ENCODE peak calls at places on chromosomes 16 and 17, in five cellular contexts. E is prostate gland, N is body of pancreas, T is tibial nerve, J is uterus. V is an unnamed sample.

GRCh38 chr16:77531741-77532140 is 96.9 kb upstream of the ADAMTS18 start:
- DNase-seq in N (no peak), E (no peak), T (no peak), J (no peak), V (no peak)

GRCh38 chr17:58210922-58211321 is 8.1 kb downstream of the MKS1 start:
- DNase-seq in N (no peak), E (no peak), J (no peak), T (no peak), V (no peak)

GRCh38 chr16:58658796-58659211 is 25.8 kb downstream of the SLC38A7 start:
- DNase-seq in T (no peak), N (no peak), E (no peak), J (no peak), V (no peak)

GRCh38 chr16:35171106-35171505 is 1711.7 kb downstream of the TP53TG3F start:
- DNase-seq in J (no peak), T (no peak), N (no peak), E (no peak), V (no peak)

GRCh38 chr17:2697611-2698162 is 13.9 kb downstream of the CLUH start:
- DNase-seq in T (no peak), J (peak; percentile 11), E (no peak), N (no peak), V (no peak)

GRCh38 chr17:79923974-79924638 is 84.9 kb upstream of the CBX4 start:
- DNase-seq in T (no peak), N (peak; percentile 54), J (no peak), E (no peak), V (no peak)

GRCh38 chr16:12426122-12426521 is 377.6 kb downstream of the CPPED1 start:
- DNase-seq in E (no peak), T (no peak), N (no peak), J (no peak), V (no peak)

GRCh38 chr16:87689956-87690465 is 75.8 kb downstream of the KLHDC4 start:
- DNase-seq in J (no peak), E (no peak), N (no peak), T (no peak), V (no peak)

GRCh38 chr17:37055511-37055910 is 106.8 kb downstream of the AATF start:
- DNase-seq in N (no peak), T (no peak), E (no peak), J (no peak), V (no peak)

GRCh38 chr16:17325744-17326143 is 145.0 kb downstream of the XYLT1 start:
- DNase-seq in J (no peak), E (no peak), T (no peak), N (no peak), V (no peak)

GRCh38 chr16:54055864-54056263 is 230.7 kb downstream of the IRX3 start:
- DNase-seq in T (no peak), J (no peak), E (no peak), N (no peak), V (no peak)

GRCh38 chr17:16150251-16150859 is 65.0 kb downstream of the NCOR1 start:
- DNase-seq in J (no peak), T (no peak), E (no peak), N (no peak), V (no peak)

GRCh38 chr17:79834575-79835469 is 4.4 kb downstream of the CBX4 start:
- DNase-seq in J (no peak), E (no peak), N (peak; percentile 41), T (no peak), V (no peak)

GRCh38 chr17:76546556-76547182 is 6.8 kb downstream of the PRCD start:
- DNase-seq in E (no peak), J (no peak), T (no peak), N (no peak), V (no peak)

GRCh38 chr17:73365934-73366623 is 54.3 kb upstream of the CDC42EP4 start:
- DNase-seq in E (no peak), J (no peak), N (peak; percentile 27), T (peak; percentile 50), V (no peak)

GRCh38 chr16:50021509-50021908 is 3.5 kb upstream of the CNEP1R1 start:
- DNase-seq in E (no peak), J (no peak), N (no peak), T (no peak), V (no peak)

GRCh38 chr17:76146053-76146875 is 5.2 kb upstream of the FOXJ1 start:
- DNase-seq in E (no peak), J (no peak), T (no peak), N (no peak), V (no peak)

GRCh38 chr17:15213381-15214087 is 51.6 kb downstream of the PMP22 start:
- DNase-seq in J (no peak), T (no peak), N (no peak), E (no peak), V (no peak)

GRCh38 chr17:64732336-64733006 is 70.4 kb upstream of the SMURF2 start:
- DNase-seq in J (no peak), T (peak; percentile 49), N (no peak), E (no peak), V (no peak)

GRCh38 chr17:58052951-58053715 is 30.1 kb upstream of the DYNLL2 start:
- DNase-seq in J (no peak), N (no peak), T (no peak), E (no peak), V (no peak)

GRCh38 chr17:63443053-63443452 is 3.1 kb downstream of the CYB561 start:
- DNase-seq in T (no peak), N (no peak), J (no peak), E (no peak), V (no peak)

GRCh38 chr17:559699-560378 is 154.8 kb downstream of the VPS53 start:
- DNase-seq in T (peak; percentile 54), J (no peak), E (no peak), N (no peak), V (no peak)

DNA sequence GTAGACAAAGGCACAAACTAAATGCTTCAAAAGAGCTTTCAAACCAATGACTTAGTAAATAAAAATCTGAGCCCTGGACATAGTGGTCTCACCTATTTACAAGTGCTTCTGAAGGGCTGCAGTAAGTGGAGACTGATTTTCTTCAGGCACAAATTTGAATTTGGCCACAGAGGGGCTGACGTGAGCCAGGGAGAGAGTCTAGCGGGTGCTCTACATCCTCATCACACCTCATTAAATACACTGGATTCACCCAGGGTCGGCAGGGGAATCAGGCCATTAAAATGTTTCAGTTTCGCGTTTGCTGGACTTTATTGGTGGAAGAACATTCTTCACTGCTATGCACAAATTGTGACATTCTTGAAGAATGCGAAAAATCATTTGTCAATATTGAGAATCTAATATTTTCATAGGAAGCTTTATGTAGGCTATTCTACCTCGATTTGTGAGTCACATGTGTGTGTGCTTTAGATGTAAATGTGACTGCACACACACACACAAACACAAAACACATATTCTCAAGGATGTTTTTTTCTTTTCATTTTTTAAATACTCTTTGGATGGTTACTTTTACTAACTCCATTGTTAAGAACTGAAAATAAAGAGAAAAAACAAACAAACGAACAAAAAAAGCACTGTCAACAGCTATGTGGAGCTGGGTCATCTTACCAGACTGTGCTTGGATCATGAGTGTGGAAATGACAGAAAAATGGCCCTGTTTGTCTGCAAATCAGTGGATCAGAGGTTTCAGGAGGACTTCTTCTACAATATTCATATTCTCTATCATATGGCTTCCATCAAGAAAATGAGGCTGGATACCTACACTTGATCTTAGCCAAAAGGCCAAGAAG is 58.9 kb downstream of the CDH11 start:
- DNase-seq in T (no peak), J (no peak), N (no peak), E (no peak), V (no peak)
- TF ChIP-seq CTCF in T (no peak), J (no peak), N (no peak), E (no peak), V (no peak)

GRCh38 chr16:2298621-2299020 is 30.7 kb upstream of the RNPS1 start:
- DNase-seq in T (no peak), E (no peak), N (no peak), J (no peak), V (no peak)

GRCh38 chr16:2295056-2295798 is 27.3 kb upstream of the RNPS1 start:
- DNase-seq in J (no peak), T (no peak), N (no peak), E (no peak), V (no peak)

GRCh38 chr16:2297506-2297860 is 29.6 kb upstream of the RNPS1 start:
- DNase-seq in T (no peak), E (no peak), N (no peak), J (no peak), V (no peak)

GRCh38 chr16:2299121-2299914 is 31.4 kb upstream of the RNPS1 start:
- DNase-seq in N (no peak), E (no peak), T (no peak), J (no peak), V (no peak)

GRCh38 chr16:2296662-2297505 is 29.0 kb upstream of the RNPS1 start:
- DNase-seq in E (no peak), T (no peak), J (no peak), N (peak; percentile 61), V (no peak)
- TF ChIP-seq POLR2A in E (no peak), T (no peak), J (no peak), N (no peak), V (no peak)

DNA sequence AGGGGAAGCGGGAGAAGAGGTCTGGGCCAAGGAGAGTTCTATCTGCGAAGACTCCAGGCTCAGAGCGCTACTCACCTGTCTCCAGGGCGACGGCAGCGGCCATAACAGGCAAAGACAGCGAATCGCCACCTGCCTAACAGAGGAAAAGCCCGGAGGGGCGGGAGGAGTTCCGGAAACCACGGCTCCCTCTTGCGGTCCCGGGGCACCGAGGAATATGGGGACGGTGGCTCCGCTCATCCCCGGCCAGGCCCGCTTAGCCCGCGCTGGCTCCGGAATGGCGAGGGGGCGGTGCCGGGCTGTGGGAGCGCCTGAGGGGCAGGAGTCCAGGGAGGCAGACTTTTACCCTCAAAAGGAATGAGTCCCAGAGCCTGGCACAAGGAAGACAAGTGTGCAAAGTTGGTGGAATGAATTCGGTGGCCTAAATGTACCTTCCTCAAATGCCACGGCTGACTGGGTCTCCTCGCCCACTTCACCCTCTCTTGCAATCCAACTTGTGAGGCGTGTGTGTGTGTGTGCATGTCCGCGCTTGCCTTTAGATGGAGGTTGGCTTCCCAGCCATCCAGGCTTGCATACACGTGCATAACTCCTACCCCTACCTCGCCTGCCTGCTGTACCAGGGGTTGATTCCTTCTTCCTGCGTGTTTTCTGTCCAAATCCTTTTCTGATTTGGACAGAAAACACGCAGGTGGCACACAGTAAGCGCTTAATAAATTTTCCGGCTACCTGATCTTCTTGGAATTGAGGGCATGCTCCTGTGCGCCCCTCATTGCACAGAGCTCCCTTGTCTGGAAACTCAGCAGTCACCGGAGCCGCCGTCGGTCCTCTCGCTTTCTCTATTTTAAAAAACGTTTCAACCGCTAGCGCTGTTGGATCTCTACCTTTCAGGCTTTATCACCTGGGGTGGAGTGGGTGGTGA is 3.5 kb downstream of the C17orf100 start:
- DNase-seq in N (peak; percentile 59), E (peak; percentile 61), T (no peak), J (no peak), V (no peak)
- TF ChIP-seq CTCF in N (no peak), E (peak; percentile 24), T (no peak), J (no peak), V (no peak)

DNA sequence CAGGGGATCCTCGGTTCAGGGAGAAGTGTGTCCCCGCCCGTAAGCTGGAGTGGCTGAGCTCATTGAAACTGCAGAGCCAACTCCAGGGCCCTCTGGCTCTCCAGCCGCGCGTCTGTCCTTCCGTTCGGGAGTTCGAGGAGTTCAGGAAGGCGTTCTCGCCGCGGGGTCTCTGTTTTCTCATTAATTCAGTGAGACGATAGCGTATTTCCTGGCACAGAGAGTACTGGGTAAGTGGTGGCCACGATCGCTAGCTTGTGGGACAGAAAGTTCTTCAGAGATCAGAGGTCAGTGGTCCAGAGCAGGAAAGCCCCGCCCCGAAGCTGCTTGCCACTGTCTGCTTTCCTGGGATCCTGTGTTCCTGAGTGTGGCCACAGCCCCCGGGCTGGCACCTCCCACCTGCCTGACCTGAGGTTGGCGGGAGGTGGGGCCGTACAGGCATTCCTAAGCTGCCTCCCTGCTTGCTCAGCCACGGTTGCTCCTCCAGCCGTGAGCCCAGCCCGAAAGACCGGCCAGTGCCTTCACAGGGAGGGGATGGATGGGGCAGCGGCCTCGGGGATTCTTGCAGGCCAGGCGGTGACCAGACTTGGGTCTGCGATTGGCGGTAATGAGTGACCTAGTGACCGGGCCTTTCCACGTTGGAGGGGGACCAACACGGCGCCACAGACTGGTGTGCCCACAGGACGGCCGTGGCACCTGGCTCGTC is 8.9 kb downstream of the BAIAP2 start:
- DNase-seq in N (no peak), J (no peak), E (no peak), T (no peak), V (no peak)
- TF ChIP-seq POLR2A in N (peak; percentile 23), J (no peak), E (peak; percentile 16), T (no peak), V (no peak)

V was measured in esophagus squamous epithelium.